ENCODE peak calls at places on chromosomes 11 and 22, in ten cellular contexts. B is A673, U is kidney, H is Peyer's patch, Z is sigmoid colon, A is mucosa of descending colon, J is GM13977, F is transverse colon, G is Calu3, I is HCT116. V is an unnamed sample.

GRCh38 chr11:102317768-102318103 is 452 bp downstream of the BIRC3 start:
- DNase-seq in B (no peak), U (no peak), H (no peak), Z (no peak), A (no peak), J (no peak), F (no peak), G (no peak), I (no peak), V (no peak)

GRCh38 chr11:33172996-33173395 is 11.7 kb upstream of the CSTF3 start:
- DNase-seq in B (no peak), U (no peak), H (no peak), Z (no peak), A (no peak), J (no peak), F (no peak), G (no peak), I (no peak), V (no peak)

GRCh38 chr11:77117485-77117884 is 10.6 kb upstream of the MYO7A start:
- DNase-seq in B (no peak), U (no peak), H (no peak), Z (no peak), A (peak; percentile 15), J (no peak), F (no peak), G (no peak), I (no peak), V (no peak)

GRCh38 chr11:126162286-126163030 is 49.0 kb downstream of the RPUSD4 start:
- DNase-seq in B (no peak), U (no peak), H (no peak), Z (no peak), A (no peak), J (no peak), F (no peak), G (no peak), I (no peak), V (no peak)

GRCh38 chr11:69427337-69427736 is 54.1 kb upstream of the LINC01488 start:
- DNase-seq in B (no peak), U (peak; percentile 35), H (no peak), Z (peak; percentile 61), A (no peak), J (no peak), F (no peak), G (no peak), I (no peak), V (no peak)

GRCh38 chr11:3123316-3123715 is 41.8 kb downstream of the OSBPL5 start:
- DNase-seq in B (peak; percentile 9), U (peak; percentile 85), H (no peak), Z (peak; percentile 96), A (peak; percentile 82), J (no peak), F (peak; percentile 65), G (no peak), I (no peak), V (no peak)

GRCh38 chr22:49203091-49203862 is 624.4 kb downstream of the BRD1 start:
- DNase-seq in B (no peak), U (peak; percentile 45), H (peak; percentile 10), Z (peak; percentile 38), A (peak; percentile 30), J (no peak), F (no peak), G (no peak), I (no peak), V (no peak)

GRCh38 chr11:100942016-100942415 is 187.6 kb downstream of the PGR start:
- DNase-seq in B (peak; percentile 91), U (no peak), H (no peak), Z (no peak), A (no peak), J (no peak), F (peak; percentile 11), G (no peak), I (no peak), V (no peak)

DNA sequence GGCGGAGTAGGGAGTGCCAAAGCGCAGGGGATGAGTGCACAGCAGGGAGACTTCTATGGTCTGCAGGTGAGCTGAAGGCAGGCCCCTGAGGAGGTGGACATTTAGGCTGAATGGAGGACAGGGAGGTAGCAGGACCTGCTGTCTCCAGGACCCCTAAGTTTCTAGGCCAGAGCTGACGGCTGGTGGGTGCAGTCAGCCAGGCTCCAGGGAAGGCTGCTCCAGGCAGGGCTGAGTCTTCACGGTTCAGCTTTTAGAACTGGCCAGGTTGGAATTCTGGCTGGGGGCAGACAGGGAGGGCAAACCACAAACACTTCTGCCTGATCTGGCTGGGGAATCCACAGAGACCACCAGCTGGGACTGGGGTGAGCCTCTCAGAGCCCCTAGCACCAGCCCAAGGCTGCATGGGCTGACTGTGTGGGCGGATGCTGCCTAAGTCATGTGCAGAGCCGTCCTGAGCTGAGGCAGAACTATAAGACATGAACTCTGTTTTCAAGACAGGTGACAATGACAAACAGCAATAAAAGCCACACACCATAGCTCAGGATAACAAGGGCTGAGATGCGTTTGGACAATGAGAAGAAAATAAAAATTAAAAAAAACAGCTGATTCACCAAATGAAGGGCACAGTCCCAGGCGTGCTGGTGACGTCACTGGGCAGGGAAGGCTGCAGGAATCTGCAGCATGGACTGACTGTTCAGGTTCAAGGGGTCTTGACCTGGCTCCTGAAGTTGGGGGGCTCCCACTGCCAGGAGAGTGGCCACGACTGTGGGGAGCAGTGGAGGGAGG is 10.4 kb upstream of the MALAT1 start:
- DNase-seq in B (peak; percentile 45), U (peak; percentile 91), H (no peak), Z (peak; percentile 88), A (peak; percentile 79), J (peak; percentile 31), F (peak; percentile 74), G (no peak), I (no peak), V (no peak)
- TF ChIP-seq CTCF in B (no peak), U (no peak), H (no peak), Z (no peak), A (no peak), J (no peak), F (no peak), G (no peak), I (no peak), V (no peak)

DNA sequence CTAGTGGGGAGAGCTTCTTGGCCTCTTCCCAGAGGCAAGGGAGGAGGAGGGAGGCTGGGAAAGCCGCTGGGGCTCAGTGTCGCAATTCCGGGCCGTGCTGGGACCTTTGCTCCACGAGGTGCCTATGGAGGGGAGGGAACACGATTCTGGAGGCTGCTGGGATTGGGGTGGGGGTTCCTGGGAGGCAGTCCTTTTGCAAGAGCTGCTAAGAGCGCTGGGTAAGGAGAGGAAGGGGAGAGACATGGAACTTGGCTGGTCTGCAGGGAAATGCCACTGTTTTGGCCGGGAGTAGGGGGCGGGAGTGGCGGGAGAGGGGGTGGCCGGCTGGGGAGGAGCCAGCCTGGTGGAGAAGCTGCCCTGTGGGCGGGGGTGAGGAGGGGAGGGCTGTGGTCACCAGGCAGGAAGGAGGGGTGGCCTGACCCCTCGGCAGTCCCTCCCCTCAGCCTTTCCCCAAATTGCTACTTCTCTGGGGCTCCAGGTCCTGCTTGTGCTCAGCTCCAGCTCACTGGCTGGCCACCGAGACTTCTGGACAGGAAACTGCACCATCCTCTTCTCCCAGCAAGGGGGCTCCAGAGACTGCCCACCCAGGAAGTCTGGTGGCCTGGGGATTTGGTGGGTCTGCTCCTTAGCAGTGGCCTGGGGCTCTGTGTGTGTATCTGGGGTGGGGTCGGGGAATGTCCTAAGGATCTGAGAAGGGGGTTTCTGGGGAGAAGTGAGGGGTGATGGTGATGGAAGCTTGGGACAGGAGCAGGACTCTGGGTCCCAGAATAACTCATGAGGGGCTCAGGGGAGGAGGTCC is at the start of gene NR1H3:
- DNase-seq in B (peak; percentile 77), U (peak; percentile 94), H (no peak), Z (peak; percentile 95), A (peak; percentile 83), J (peak; percentile 42), F (peak; percentile 82), G (peak; percentile 34), I (no peak), V (no peak)
- TF ChIP-seq CTCF in B (peak; percentile 71), U (peak; percentile 36), H (peak; percentile 70), Z (peak; percentile 67), A (peak; percentile 26), J (peak; percentile 53), F (peak; percentile 62), G (peak; percentile 25), I (peak; percentile 35), V (peak; percentile 54)

DNA sequence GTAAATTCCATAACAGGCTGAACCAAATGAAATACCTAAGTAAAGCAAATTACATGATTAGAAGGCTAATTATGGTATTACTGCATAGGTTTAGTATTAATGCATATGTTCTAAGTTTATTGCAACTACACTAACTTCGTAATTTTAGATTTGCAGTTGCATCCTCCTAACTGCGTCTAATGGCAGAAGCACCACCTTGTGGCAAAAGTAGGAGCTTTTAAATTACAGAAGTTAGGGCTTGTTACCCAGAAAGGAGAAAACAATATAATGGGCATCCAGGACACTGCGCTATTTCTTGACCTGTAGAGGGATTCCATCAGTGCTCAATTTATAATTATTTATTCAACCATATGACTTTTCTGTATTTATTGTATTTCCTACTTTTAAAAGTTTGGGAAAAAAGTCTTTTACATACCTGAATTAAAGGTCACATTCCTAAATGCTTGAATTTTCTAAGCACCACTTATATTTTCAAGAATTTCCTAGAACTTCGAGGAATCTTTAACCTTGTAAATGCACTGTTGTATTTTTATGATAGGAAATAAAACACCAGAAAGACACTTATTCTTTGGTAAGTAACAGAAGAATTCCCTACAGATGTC is 16.3 kb upstream of the GPR83 start:
- DNase-seq in B (peak; percentile 45), U (no peak), H (no peak), Z (no peak), A (no peak), J (no peak), F (no peak), G (no peak), I (peak; percentile 2), V (no peak)
- TF ChIP-seq CTCF in B (peak; percentile 75), U (peak; percentile 52), H (peak; percentile 43), Z (peak; percentile 36), A (no peak), J (peak; percentile 37), F (peak; percentile 30), G (no peak), I (peak; percentile 55), V (peak; percentile 55)

GRCh38 chr11:85694385-85694980 is 8.5 kb upstream of the CCDC89 start:
- DNase-seq in B (peak; percentile 58), U (no peak), H (no peak), Z (no peak), A (no peak), J (peak; percentile 24), F (no peak), G (peak; percentile 6), I (peak; percentile 18), V (no peak)
- TF ChIP-seq CTCF in B (peak; percentile 66), U (peak; percentile 64), H (peak; percentile 67), Z (no peak), A (no peak), J (peak; percentile 50), F (peak; percentile 38), G (no peak), I (peak; percentile 63), V (peak; percentile 62)